ENCODE peak calls at places on chromosomes 1 and 21, in eight cellular contexts. J, S, D, O, Q, L, E and X are unnamed samples.
A peak's percentile ranks its signal among the peaks of the same experiment; 100 is the strongest.

GRCh38 chr1:143611159-143611558 is 360.6 kb downstream of the FAM72C start:
- DNase-seq in O (no peak), Q (no peak), E (no peak), D (no peak), S (no peak), J (peak; percentile 64), L (no peak), X (no peak)

GRCh38 chr1:35466120-35466519 is 91.1 kb downstream of the KIAA0319L start:
- DNase-seq in E (no peak), Q (no peak), S (no peak), L (no peak), O (no peak), D (no peak), J (no peak), X (no peak)

GRCh38 chr1:172002725-172003345 is 161.5 kb downstream of the DNM3 start:
- DNase-seq in E (peak; percentile 68), J (peak; percentile 76), S (no peak), D (no peak), O (no peak), Q (peak; percentile 40), L (peak; percentile 45), X (no peak)

GRCh38 chr1:228865613-228866320 is 130.5 kb downstream of the RHOU start:
- DNase-seq in O (no peak), J (no peak), E (no peak), L (no peak), Q (no peak), S (no peak), D (no peak), X (no peak)

GRCh38 chr1:97190326-97190725 is 468.7 kb downstream of the PTBP2 start:
- DNase-seq in E (peak; percentile 13), Q (peak; percentile 57), J (no peak), L (no peak), D (no peak), S (no peak), O (no peak), X (peak; percentile 33)

GRCh38 chr1:182092336-182092735 is 30.8 kb upstream of the ZNF648 start:
- DNase-seq in L (no peak), O (no peak), D (no peak), S (no peak), Q (no peak), J (no peak), E (no peak), X (no peak)

GRCh38 chr1:157158967-157159366 is 20.8 kb upstream of the ETV3 start:
- DNase-seq in Q (no peak), O (no peak), E (no peak), J (no peak), D (no peak), L (no peak), S (no peak), X (no peak)

GRCh38 chr1:201022178-201022823 is 1.2 kb downstream of the KIF21B start:
- DNase-seq in J (no peak), O (no peak), E (no peak), D (no peak), L (no peak), S (no peak), Q (no peak), X (no peak)

GRCh38 chr1:185337221-185337620 is 20.2 kb upstream of the IVNS1ABP start:
- DNase-seq in D (no peak), J (no peak), L (no peak), S (no peak), O (no peak), Q (peak; percentile 12), E (peak; percentile 22), X (no peak)

GRCh38 chr21:46500224-46500861 is 41.7 kb downstream of the DIP2A start:
- DNase-seq in O (no peak), D (no peak), J (peak; percentile 51), L (no peak), E (peak; percentile 50), S (no peak), Q (peak; percentile 23), X (no peak)

GRCh38 chr1:89600792-89601191 is 32.1 kb upstream of the LRRC8C start:
- DNase-seq in J (no peak), S (no peak), D (no peak), Q (no peak), E (no peak), L (no peak), O (no peak), X (no peak)

GRCh38 chr21:14617836-14618235 is 71.7 kb upstream of the SAMSN1 start:
- DNase-seq in O (no peak), S (no peak), J (no peak), L (no peak), Q (no peak), D (no peak), E (no peak), X (no peak)

GRCh38 chr1:26530898-26531598 is 1.5 kb downstream of the RPS6KA1 start:
- DNase-seq in Q (peak; percentile 97), D (no peak), O (no peak), S (no peak), J (peak; percentile 57), E (peak; percentile 74), L (peak; percentile 65), X (peak; percentile 83)

GRCh38 chr1:93114403-93114802 is 35.3 kb downstream of the MTF2 start:
- DNase-seq in J (no peak), D (no peak), L (no peak), S (no peak), O (no peak), Q (peak; percentile 10), E (no peak), X (no peak)

GRCh38 chr1:167620002-167620401 is 10.0 kb upstream of the RCSD1 start:
- DNase-seq in O (no peak), L (no peak), D (no peak), Q (no peak), E (no peak), J (no peak), S (no peak), X (no peak)

GRCh38 chr1:221865808-221866207 is 123.9 kb upstream of the DUSP10 start:
- DNase-seq in E (no peak), L (no peak), O (no peak), Q (peak; percentile 83), D (no peak), J (no peak), S (no peak), X (no peak)

GRCh38 chr1:48206371-48206770 is 16.1 kb upstream of the SLC5A9 start:
- DNase-seq in Q (no peak), L (no peak), J (no peak), E (no peak), S (no peak), D (no peak), O (no peak), X (no peak)

GRCh38 chr21:41141031-41141457 is 26.9 kb upstream of the BACE2 start:
- DNase-seq in D (no peak), Q (peak; percentile 69), L (no peak), S (no peak), O (no peak), J (no peak), E (no peak), X (peak; percentile 89)

GRCh38 chr1:157195521-157196244 is 57.5 kb upstream of the ETV3 start:
- DNase-seq in S (no peak), L (no peak), O (no peak), E (no peak), Q (no peak), D (no peak), J (no peak), X (no peak)

GRCh38 chr1:14363191-14363590 is 235.3 kb upstream of the KAZN start:
- DNase-seq in Q (no peak), L (no peak), D (no peak), S (no peak), E (no peak), J (no peak), O (no peak), X (no peak)

DNA sequence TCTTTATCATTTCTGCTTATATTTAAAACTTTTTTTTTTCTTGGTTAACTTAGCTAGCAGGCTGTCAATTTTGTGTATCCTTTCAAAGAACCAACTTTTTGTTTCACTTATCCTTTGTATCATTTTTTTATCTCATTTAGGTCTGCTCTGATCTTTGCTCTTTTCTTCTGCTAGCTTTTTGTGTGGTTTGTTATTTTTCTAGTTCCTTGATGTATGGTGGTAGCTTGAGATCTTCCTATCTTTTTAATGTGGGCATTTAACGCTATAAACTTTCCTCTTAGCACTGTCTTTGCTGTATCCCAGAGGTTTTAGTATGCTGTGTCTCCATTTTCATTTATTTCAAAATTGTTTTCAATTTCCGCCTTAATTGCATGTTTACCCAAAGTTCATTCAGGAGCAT is 36.5 kb downstream of the FOXJ3 start:
- DNase-seq in J (no peak), L (no peak), E (no peak), Q (no peak), O (no peak), D (no peak), S (no peak), X (no peak)
- H3K9me3 ChIP-seq in J (peaks cover 26% of the 10 kb centered on the region), L (no peaks in the 10 kb centered on the region), E (peaks cover 13% of the 10 kb centered on the region), Q (no peaks in the 10 kb centered on the region), O (peaks cover 17% of the 10 kb centered on the region), D (no peaks in the 10 kb centered on the region), S (peaks cover 7% of the 10 kb centered on the region), X (peaks cover 22% of the 10 kb centered on the region)

DNA sequence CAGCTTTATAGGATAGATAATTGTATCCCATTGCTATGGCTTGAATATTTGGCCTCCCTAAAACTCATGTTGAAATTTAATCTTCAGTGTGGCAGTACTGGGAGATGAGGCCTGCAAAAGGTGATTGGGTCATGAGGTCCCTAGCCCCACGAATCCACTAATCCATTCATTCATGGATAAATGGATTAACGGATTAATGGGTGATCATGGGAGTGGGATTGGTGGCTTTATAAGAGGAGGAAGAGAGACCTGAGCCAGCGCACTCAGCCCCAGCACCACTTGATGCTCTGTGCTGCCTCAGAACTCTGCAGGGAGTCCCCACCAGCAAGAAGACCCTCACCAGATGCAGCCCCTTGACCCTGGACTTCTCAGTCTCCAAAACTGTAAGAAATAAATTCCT is 32.0 kb downstream of the S100A6 start:
- DNase-seq in O (no peak), Q (no peak), D (no peak), J (no peak), E (no peak), L (no peak), S (no peak), X (no peak)
- H3K4me3 ChIP-seq in O (no peak overlapping the region), Q (no peak overlapping the region), D (no peak overlapping the region), J (no peak overlapping the region), E (no peak overlapping the region), L (no peak overlapping the region), S (no peak overlapping the region), X (no peak overlapping the region)

DNA sequence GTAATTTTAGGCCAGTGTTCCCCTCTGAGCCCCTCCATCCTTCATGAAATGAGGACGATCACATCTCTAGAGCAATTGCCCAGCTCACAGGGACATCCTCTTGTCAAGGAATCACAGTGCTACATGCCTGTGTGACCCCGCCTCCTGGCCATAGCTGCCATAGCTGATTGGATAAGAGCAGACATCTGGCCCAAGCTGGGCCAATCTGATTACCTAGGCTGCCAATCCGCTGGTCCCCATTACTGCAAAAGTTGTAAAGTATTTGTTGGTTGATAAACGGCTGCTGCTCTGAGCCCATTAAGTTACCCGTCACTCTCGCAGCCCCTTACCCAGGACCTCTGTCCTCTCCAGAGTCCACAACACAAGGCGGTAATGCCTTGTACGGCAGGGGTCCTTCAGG is 8.3 kb downstream of the NT5C1A start:
- DNase-seq in J (peak; percentile 88), Q (no peak), S (no peak), D (no peak), L (no peak), O (no peak), E (no peak), X (no peak)
- H3K27me3 ChIP-seq in J (no peaks in the 10 kb centered on the region), Q (no peaks in the 10 kb centered on the region), S (no peaks in the 10 kb centered on the region), D (no peaks in the 10 kb centered on the region), L (peaks cover 84% of the 10 kb centered on the region), O (no peaks in the 10 kb centered on the region), E (peaks cover 82% of the 10 kb centered on the region), X (no peaks in the 10 kb centered on the region)

DNA sequence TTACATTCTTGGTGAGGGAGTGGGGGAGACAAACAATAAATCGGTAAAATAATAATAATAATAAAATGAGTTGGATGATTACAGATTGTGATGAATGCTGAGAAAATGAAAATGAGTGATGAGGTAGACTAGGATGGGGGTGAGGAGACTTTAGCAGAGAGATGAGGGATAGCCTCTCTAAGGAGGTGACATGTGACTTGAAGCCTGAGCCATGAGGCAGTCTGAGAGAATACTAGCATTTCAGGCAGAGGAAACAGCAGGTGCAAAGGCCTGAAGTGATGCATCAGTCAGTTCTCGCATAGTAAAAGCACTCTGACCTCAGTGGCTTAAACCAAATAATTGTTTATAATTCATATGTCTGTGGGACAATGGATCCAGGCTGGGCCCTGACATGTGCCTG is 181.2 kb downstream of the AGBL4 start:
- DNase-seq in O (no peak), D (no peak), Q (no peak), L (no peak), S (no peak), J (no peak), E (no peak), X (no peak)
- H3K9me3 ChIP-seq in O (peaks cover 60% of the 10 kb centered on the region), D (peaks cover 30% of the 10 kb centered on the region), Q (peaks cover 18% of the 10 kb centered on the region), L (no peaks in the 10 kb centered on the region), S (no peaks in the 10 kb centered on the region), J (peaks cover 19% of the 10 kb centered on the region), E (peaks cover 71% of the 10 kb centered on the region), X (no peaks in the 10 kb centered on the region)